ENCODE peak calls at places on chromosome 7, in eight cellular contexts. M is Peyer's patch, E is spleen, L is stomach, Q is sigmoid colon, B is right lobe of liver, N is ovary, Y is endothelial cell of umbilical vein. O is an unnamed sample.

GRCh38 chr7:155865830-155866545 is 53.7 kb upstream of the SHH start:
- DNase-seq in L (peak), B (no peak), Y (no peak), M (no peak), Q (peak), E (peak), N (no peak), O (no peak)

GRCh38 chr7:100465702-100466311 is 1.7 kb upstream of the SPACDR start:
- DNase-seq in L (peak), Q (peak), N (peak), B (peak), E (peak), Y (peak), M (no peak), O (peak)

GRCh38 chr7:50331564-50332208 is 27.2 kb downstream of the IKZF1 start:
- DNase-seq in B (no peak), N (no peak), L (no peak), E (no peak), Q (no peak), M (no peak), Y (no peak), O (no peak)

GRCh38 chr7:4888161-4888560 is 4.6 kb upstream of the RADIL start:
- DNase-seq in M (no peak), N (no peak), B (no peak), E (no peak), Q (no peak), L (no peak), Y (no peak), O (no peak)

GRCh38 chr7:23514755-23515154 is 17.0 kb downstream of the TRA2A start:
- DNase-seq in E (no peak), N (no peak), L (no peak), Y (no peak), B (no peak), Q (no peak), M (no peak), O (no peak)

GRCh38 chr7:148121426-148121825 is 469.1 kb upstream of the C7orf33 start:
- DNase-seq in Q (no peak), B (no peak), N (no peak), Y (no peak), E (no peak), L (no peak), M (no peak), O (no peak)

GRCh38 chr7:152974577-152974976 is 215.0 kb downstream of the ACTR3B start:
- DNase-seq in Y (no peak), Q (no peak), B (no peak), N (no peak), E (no peak), L (no peak), M (no peak), O (no peak)

GRCh38 chr7:96084880-96085551 is 236.9 kb downstream of the SLC25A13 start:
- DNase-seq in L (no peak), M (no peak), E (no peak), Q (no peak), N (no peak), B (no peak), Y (peak), O (peak)

GRCh38 chr7:91632948-91633519 is 247.5 kb downstream of the MTERF1 start:
- DNase-seq in Q (no peak), E (no peak), N (no peak), M (no peak), B (no peak), L (no peak), Y (no peak), O (no peak)

GRCh38 chr7:27109533-27110162 is 7.2 kb upstream of the HOXA2 start:
- DNase-seq in B (no peak), Q (no peak), M (no peak), N (no peak), E (no peak), Y (no peak), L (no peak), O (no peak)

GRCh38 chr7:70805360-70805759 is 326.6 kb upstream of the GALNT17 start:
- DNase-seq in N (no peak), M (no peak), L (no peak), E (no peak), Q (no peak), Y (no peak), B (no peak), O (no peak)

GRCh38 chr7:114422478-114423217 is 8.0 kb downstream of the FOXP2 start:
- DNase-seq in L (no peak), M (no peak), Y (no peak), Q (no peak), N (no peak), B (no peak), E (no peak), O (no peak)

GRCh38 chr7:18357691-18358090 is 137.9 kb upstream of the HDAC9 start:
- DNase-seq in B (no peak), E (no peak), M (no peak), Q (no peak), Y (no peak), N (no peak), L (no peak), O (peak)

GRCh38 chr7:106568680-106569499 is 92.1 kb downstream of the CCDC71L start:
- DNase-seq in L (no peak), M (no peak), N (no peak), Q (no peak), B (no peak), E (no peak), Y (no peak), O (no peak)

GRCh38 chr7:87919875-87920274 is 14.2 kb upstream of the ADAM22 start:
- DNase-seq in Y (no peak), N (no peak), Q (no peak), M (no peak), E (no peak), L (no peak), B (no peak), O (no peak)

GRCh38 chr7:47512481-47513176 is 69.3 kb downstream of the TNS3 start:
- DNase-seq in L (no peak), B (no peak), Q (no peak), E (no peak), N (peak), M (no peak), Y (no peak), O (no peak)

GRCh38 chr7:147088916-147089315 is 972.3 kb downstream of the CNTNAP2 start:
- DNase-seq in L (no peak), M (no peak), Q (no peak), N (no peak), E (no peak), B (no peak), Y (no peak), O (no peak)

GRCh38 chr7:149097088-149097487 is 6.6 kb upstream of the ZNF786 start:
- DNase-seq in N (no peak), Q (no peak), Y (no peak), B (no peak), E (no peak), L (no peak), M (no peak), O (no peak)

GRCh38 chr7:41709621-41710020 is 6.7 kb upstream of the INHBA start:
- DNase-seq in Y (peak), Q (no peak), L (no peak), B (no peak), N (no peak), M (no peak), E (no peak), O (no peak)

GRCh38 chr7:82019538-82019937 is 249.7 kb upstream of the HGF start:
- DNase-seq in L (no peak), Q (no peak), N (no peak), E (no peak), Y (no peak), B (no peak), M (no peak), O (no peak)

GRCh38 chr7:92653136-92653535 is 62.9 kb upstream of the FAM133B start:
- DNase-seq in L (no peak), E (no peak), Y (no peak), N (no peak), Q (no peak), M (no peak), B (no peak), O (no peak)

GRCh38 chr7:64300641-64301405 is 12.9 kb upstream of the ZNF736 start:
- DNase-seq in Q (no peak), Y (no peak), L (no peak), B (no peak), N (no peak), M (no peak), E (no peak), O (no peak)

GRCh38 chr7:81183326-81183725 is 264.5 kb upstream of the SEMA3C start:
- DNase-seq in Q (no peak), Y (no peak), B (no peak), N (no peak), E (no peak), M (no peak), L (no peak), O (no peak)

GRCh38 chr7:156192921-156193320 is 380.7 kb upstream of the SHH start:
- DNase-seq in Y (no peak), E (no peak), B (no peak), M (no peak), N (no peak), Q (no peak), L (no peak), O (peak)

GRCh38 chr7:110573862-110574528 is 516.9 kb upstream of the LRRN3 start:
- DNase-seq in M (no peak), N (no peak), Q (no peak), E (no peak), L (no peak), B (no peak), Y (no peak), O (peak)

GRCh38 chr7:106999023-106999422 is 45.5 kb upstream of the PRKAR2B start:
- DNase-seq in M (no peak), L (no peak), B (no peak), Y (no peak), Q (no peak), N (no peak), E (no peak), O (no peak)

GRCh38 chr7:101020444-101020843 is 563 bp downstream of the MUC17 start:
- DNase-seq in N (no peak), Y (no peak), L (no peak), E (no peak), Q (no peak), M (no peak), B (no peak), O (no peak)

GRCh38 chr7:50207682-50208255 is 96.7 kb upstream of the IKZF1 start:
- DNase-seq in B (no peak), L (no peak), M (no peak), E (peak), Q (no peak), N (no peak), Y (no peak), O (no peak)

GRCh38 chr7:150989456-150989855 is 1.4 kb upstream of the NOS3 start:
- DNase-seq in M (no peak), N (no peak), Q (no peak), L (no peak), Y (no peak), B (peak), E (no peak), O (no peak)

GRCh38 chr7:42953989-42954388 is 21.8 kb downstream of the MRPL32 start:
- DNase-seq in Y (no peak), Q (no peak), E (no peak), M (no peak), L (no peak), N (no peak), B (no peak), O (no peak)
- TF ChIP-seq POLR2A in Y (no peak), Q (no peak), E (no peak), M (no peak), L (no peak), N (no peak), B (no peak), O (no peak)

DNA sequence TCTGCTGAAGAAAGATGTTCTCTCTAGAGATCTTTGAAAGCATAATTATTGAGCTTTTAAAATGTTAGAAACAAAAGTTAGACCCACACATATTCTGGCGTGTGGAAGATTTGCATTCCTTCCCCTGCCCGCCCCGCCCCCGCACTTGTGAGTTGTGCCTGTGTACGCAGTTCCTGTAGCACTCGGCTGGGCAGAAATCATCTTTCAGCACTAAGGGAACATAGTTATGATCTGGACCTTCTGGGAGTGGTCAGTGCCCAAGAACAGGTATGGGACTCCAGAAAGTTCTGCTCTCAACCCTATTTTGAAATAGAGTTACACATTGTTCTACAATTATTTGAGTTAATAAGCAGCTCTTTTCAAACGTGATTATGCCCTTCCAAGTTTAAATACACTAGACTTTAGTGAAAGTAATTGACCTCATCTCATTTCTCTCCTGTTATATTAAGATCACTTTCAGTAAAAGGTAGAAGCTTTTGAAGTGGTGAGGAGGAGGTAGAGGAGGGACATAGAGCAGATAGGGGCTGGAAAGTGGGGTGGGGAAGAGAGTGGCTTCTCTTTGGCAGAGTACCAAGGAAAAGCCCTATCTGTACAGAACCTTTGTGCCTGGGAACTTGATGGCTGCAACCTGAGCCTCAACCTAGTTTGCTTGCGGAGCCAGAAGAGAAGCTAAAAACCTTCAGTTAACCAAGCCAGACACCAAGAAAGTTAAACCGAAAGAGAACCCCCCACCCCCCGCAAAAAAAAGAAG is 5.7 kb downstream of the BLVRA start:
- DNase-seq in N (peak), M (peak), Q (peak), L (peak), Y (no peak), B (peak), E (peak), O (no peak)
- TF ChIP-seq POLR2A in N (no peak), M (no peak), Q (no peak), L (no peak), Y (no peak), B (no peak), E (no peak), O (no peak)

GRCh38 chr7:131159961-131160361 is 167.7 kb upstream of the MKLN1 start:
- DNase-seq in E (no peak), L (no peak), Y (no peak), N (no peak), Q (no peak), M (no peak), B (no peak), O (no peak)

GRCh38 chr7:131161103-131161502 is 166.6 kb upstream of the MKLN1 start:
- DNase-seq in Q (no peak), N (no peak), L (no peak), B (no peak), M (no peak), Y (no peak), E (no peak), O (no peak)

GRCh38 chr7:131154380-131154779 is 173.3 kb upstream of the MKLN1 start:
- DNase-seq in L (no peak), N (no peak), E (no peak), Q (no peak), M (no peak), B (no peak), Y (no peak), O (no peak)

DNA sequence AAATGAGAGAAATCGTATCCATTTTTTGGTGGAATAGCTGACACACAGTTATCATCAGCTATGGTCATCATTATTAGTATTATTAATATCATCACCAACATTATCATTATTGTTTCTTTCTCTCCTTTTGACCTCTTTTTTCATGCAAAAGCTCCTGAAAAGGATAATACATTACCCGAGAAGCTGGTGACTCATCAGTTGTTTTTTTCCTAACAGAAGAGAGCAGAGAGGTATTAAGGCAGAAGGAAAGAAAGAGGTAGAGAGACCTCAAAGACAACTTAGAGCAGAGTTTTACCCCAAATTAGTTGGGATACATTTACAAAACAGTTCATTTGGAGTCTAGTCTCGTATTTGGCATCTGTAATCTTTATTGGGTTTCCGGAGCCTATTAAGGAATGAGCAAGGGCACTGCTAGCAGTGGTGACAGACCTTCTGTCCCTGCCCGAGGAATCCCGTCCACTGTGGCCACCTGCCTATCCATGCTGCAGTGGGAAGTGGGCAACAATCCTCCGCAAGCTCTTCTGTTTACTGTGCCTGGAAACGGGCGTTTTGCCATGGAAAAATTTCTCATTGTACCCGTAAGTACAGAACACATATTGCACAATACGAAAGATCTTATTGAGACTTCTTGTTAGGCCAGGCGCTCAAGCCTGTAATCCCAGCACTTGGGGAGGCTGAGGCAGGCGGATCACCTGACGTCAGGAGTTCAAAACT is 170.0 kb upstream of the MKLN1 start:
- DNase-seq in L (no peak), Y (no peak), E (no peak), M (no peak), B (no peak), Q (peak), N (peak), O (no peak)
- TF ChIP-seq POLR2A in L (no peak), Y (no peak), E (no peak), M (no peak), B (no peak), Q (no peak), N (no peak), O (no peak)

GRCh38 chr7:29989257-29989995 is at the start of gene SCRN1:
- DNase-seq in E (peak), Q (peak), L (peak), M (peak), B (peak), N (peak), Y (peak), O (peak)

GRCh38 chr7:29988391-29989256 is 977 bp downstream of the SCRN1 start:
- DNase-seq in Q (peak), L (peak), N (peak), M (peak), E (peak), Y (peak), B (peak), O (peak)

GRCh38 chr7:29990931-29991330 is 1.3 kb upstream of the SCRN1 start:
- DNase-seq in L (no peak), N (no peak), B (no peak), Y (no peak), Q (no peak), E (no peak), M (no peak), O (no peak)

GRCh38 chr7:29987083-29987482 is 2.5 kb downstream of the SCRN1 start:
- DNase-seq in Q (no peak), Y (peak), L (no peak), M (no peak), N (no peak), B (no peak), E (no peak), O (peak)

DNA sequence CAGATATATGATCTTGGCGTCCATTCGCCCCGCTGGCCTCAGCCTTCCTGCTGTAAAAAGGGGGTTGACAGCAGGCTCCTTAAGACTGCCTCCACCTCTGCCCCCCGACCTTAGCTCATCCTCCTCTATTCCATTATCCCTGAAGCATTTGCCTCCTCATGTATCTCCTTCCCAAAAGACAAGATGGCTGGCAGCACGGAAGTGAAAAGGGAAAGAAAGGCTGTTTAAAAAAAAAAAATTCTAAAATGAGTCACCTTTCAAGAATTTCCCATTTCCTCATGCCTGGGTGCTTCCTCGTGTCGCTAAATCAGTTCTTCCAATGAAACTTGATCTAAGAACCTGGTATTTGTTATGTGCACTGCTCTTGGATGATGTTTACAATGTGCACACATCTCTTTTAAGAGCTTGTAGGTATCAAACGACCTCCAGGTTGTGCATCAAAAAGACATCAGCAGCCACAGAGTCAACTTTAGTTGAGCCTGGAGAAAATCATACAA is 1.7 kb downstream of the SCRN1 start:
- DNase-seq in Q (no peak), Y (peak), N (peak), B (no peak), L (no peak), E (peak), M (peak), O (peak)
- TF ChIP-seq POLR2A in Q (no peak), Y (no peak), N (no peak), B (no peak), L (no peak), E (no peak), M (no peak), O (no peak)

GRCh38 chr7:32891800-32892520 is 400 bp upstream of the KBTBD2 start:
- DNase-seq in B (peak), E (peak), L (peak), Y (peak), N (peak), Q (peak), M (peak), O (peak)

GRCh38 chr7:32891046-32891799 is at the start of gene KBTBD2:
- DNase-seq in E (peak), Q (peak), B (peak), M (peak), N (peak), Y (peak), L (peak), O (peak)

GRCh38 chr7:32892521-32893224 is 1.1 kb upstream of the KBTBD2 start:
- DNase-seq in N (peak), Q (peak), B (peak), M (peak), E (peak), L (peak), Y (peak), O (peak)

GRCh38 chr7:32890010-32890552 is 1.5 kb downstream of the KBTBD2 start:
- DNase-seq in E (no peak), B (no peak), L (no peak), Q (no peak), N (no peak), M (no peak), Y (peak), O (no peak)

DNA sequence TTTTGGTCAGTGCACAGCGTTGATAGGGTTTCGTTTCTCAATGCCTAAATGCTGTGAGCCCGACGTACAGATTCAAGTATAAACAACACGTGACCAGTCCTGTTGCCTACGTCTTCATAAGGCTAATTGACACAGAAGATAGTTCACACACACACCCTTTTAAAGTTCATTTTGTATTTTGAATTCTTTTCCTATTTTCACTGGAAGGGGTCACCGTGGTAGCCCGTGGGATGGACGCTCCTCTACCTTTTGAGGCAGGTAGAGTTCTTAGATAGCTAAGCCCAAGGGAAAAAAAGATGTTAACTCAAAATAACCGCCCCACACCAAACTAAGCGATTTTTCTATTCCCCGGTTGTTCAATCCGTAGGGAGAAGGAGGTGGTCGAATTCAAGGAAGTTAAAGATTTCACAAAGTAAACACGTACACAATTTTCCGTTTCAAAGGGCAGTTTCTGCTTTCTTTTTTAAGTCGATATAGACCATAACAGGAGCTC is 961 bp downstream of the KBTBD2 start:
- DNase-seq in M (peak), E (no peak), L (no peak), Y (no peak), N (no peak), Q (no peak), B (no peak), O (no peak)
- TF ChIP-seq POLR2A in M (no peak), E (no peak), L (no peak), Y (peak), N (no peak), Q (no peak), B (no peak), O (no peak)

GRCh38 chr7:128530855-128531104 is 54.2 kb downstream of the METTL2B start:
- DNase-seq in L (no peak), B (no peak), Y (no peak), Q (no peak), E (no peak), M (no peak), N (no peak), O (no peak)
- TF ChIP-seq POLR2A in L (no peak), B (peak), Y (peak), Q (no peak), E (no peak), M (no peak), N (no peak), O (peak)